ENCODE peak calls at places on chromosome 14, in six cellular contexts. B, R, N, A, C and L are unnamed samples. For H3K4me1, the result is how much of the 10 kb centered on the place peaks cover.

GRCh38 chr14:103401223-103402214 is 16.3 kb downstream of the MARK3 start:
- DNase-seq in A (no peak), R (no peak), B (no peak), N (no peak), C (no peak), L (no peak)

GRCh38 chr14:91388551-91388975 is 29.1 kb downstream of the CCDC88C start:
- DNase-seq in R (no peak), C (peak), N (no peak), B (no peak), A (no peak), L (no peak)

GRCh38 chr14:82067221-82067620 is 533.6 kb upstream of the SEL1L start:
- DNase-seq in C (no peak), A (no peak), B (no peak), N (no peak), R (no peak), L (no peak)

GRCh38 chr14:96584199-96584906 is 82.2 kb downstream of the PAPOLA start:
- DNase-seq in N (no peak), A (peak), R (no peak), C (peak), B (peak), L (no peak)

GRCh38 chr14:71231521-71232393 is 324.5 kb downstream of the PCNX1 start:
- DNase-seq in A (no peak), R (no peak), C (no peak), N (no peak), B (no peak), L (no peak)

GRCh38 chr14:33848706-33849454 is 102.0 kb downstream of the EGLN3 start:
- DNase-seq in B (peak), A (peak), C (no peak), R (peak), N (no peak), L (peak)

GRCh38 chr14:98512501-98513251 is 759.3 kb downstream of the BCL11B start:
- DNase-seq in C (peak), A (no peak), R (no peak), N (no peak), B (no peak), L (no peak)

GRCh38 chr14:35261774-35262173 is 30.4 kb upstream of the PSMA6 start:
- DNase-seq in R (no peak), N (no peak), C (no peak), B (no peak), A (no peak), L (no peak)

GRCh38 chr14:69052181-69052601 is 73.1 kb upstream of the ACTN1 start:
- DNase-seq in A (no peak), B (no peak), R (no peak), C (no peak), N (no peak), L (no peak)

GRCh38 chr14:90539996-90540395 is 143.2 kb downstream of the CALM1 start:
- DNase-seq in C (no peak), A (no peak), B (no peak), N (no peak), R (no peak), L (no peak)

GRCh38 chr14:91173221-91173670 is 59.4 kb downstream of the DGLUCY start:
- DNase-seq in C (peak), A (peak), R (peak), B (peak), N (peak), L (no peak)

GRCh38 chr14:50534998-50535397 is 2.6 kb upstream of the MAP4K5 start:
- DNase-seq in N (no peak), C (no peak), R (no peak), A (no peak), B (no peak), L (no peak)

GRCh38 chr14:68405959-68406358 is 386.9 kb downstream of the ZFP36L1 start:
- DNase-seq in R (no peak), B (no peak), N (no peak), C (no peak), A (no peak), L (no peak)

GRCh38 chr14:84490081-84490480 is 1039.9 kb upstream of the FLRT2 start:
- DNase-seq in N (no peak), A (no peak), R (no peak), C (no peak), B (no peak), L (no peak)

GRCh38 chr14:30440986-30441385 is 118.0 kb upstream of the G2E3 start:
- DNase-seq in N (no peak), C (no peak), R (no peak), B (no peak), A (no peak), L (no peak)

GRCh38 chr14:90698379-90698869 is 117.8 kb downstream of the TTC7B start:
- DNase-seq in R (peak), A (no peak), C (no peak), B (no peak), N (no peak), L (no peak)

GRCh38 chr14:71290301-71290700 is 383.0 kb downstream of the PCNX1 start:
- DNase-seq in R (no peak), A (no peak), B (no peak), N (no peak), C (no peak), L (no peak)

GRCh38 chr14:90184571-90185266 is 71.6 kb upstream of the PSMC1 start:
- DNase-seq in A (no peak), C (no peak), N (no peak), B (no peak), R (no peak), L (no peak)

GRCh38 chr14:21036746-21037145 is 2.1 kb upstream of the RNASE13 start:
- DNase-seq in N (no peak), C (no peak), B (no peak), R (no peak), A (no peak), L (no peak)

GRCh38 chr14:57464013-57464730 is 29.5 kb downstream of the CCDC198 start:
- DNase-seq in B (no peak), R (no peak), A (no peak), C (no peak), N (no peak), L (no peak)

GRCh38 chr14:101116486-101117130 is 213.1 kb upstream of the RTL1 start:
- DNase-seq in N (no peak), A (no peak), R (no peak), C (no peak), B (peak), L (peak)

GRCh38 chr14:89378119-89378518 is 38.9 kb downstream of the FOXN3 start:
- DNase-seq in N (no peak), C (no peak), A (no peak), B (no peak), R (no peak), L (no peak)

GRCh38 chr14:91311284-91311662 is 66.8 kb upstream of the GPR68 start:
- DNase-seq in C (peak), B (no peak), N (no peak), A (no peak), R (no peak), L (no peak)

GRCh38 chr14:65502676-65503124 is 90.2 kb downstream of the FUT8 start:
- DNase-seq in B (no peak), C (no peak), N (no peak), A (no peak), R (no peak), L (no peak)

GRCh38 chr14:21268612-21269251 is 510 bp downstream of the HNRNPC start:
- DNase-seq in R (no peak), C (peak), N (no peak), B (no peak), A (peak), L (no peak)

GRCh38 chr14:57492859-57493258 is 798 bp downstream of the CCDC198 start:
- DNase-seq in C (no peak), N (no peak), R (no peak), A (no peak), B (no peak), L (no peak)

GRCh38 chr14:95885866-95886265 is 9.2 kb downstream of the TUNAR start:
- DNase-seq in B (no peak), R (no peak), A (no peak), N (no peak), C (no peak), L (no peak)

GRCh38 chr14:105010891-105011291 is 10.0 kb downstream of the CDCA4 start:
- DNase-seq in B (no peak), N (no peak), A (no peak), C (no peak), R (peak), L (no peak)

GRCh38 chr14:48805315-48805714 is 780.9 kb downstream of the RPS29 start:
- DNase-seq in R (no peak), B (no peak), A (peak), C (no peak), N (no peak), L (no peak)

GRCh38 chr14:102187583-102188001 is 47.9 kb downstream of the WDR20 start:
- DNase-seq in N (no peak), B (no peak), C (no peak), R (no peak), A (no peak), L (no peak)

GRCh38 chr14:65277027-65277426 is 135.5 kb upstream of the FUT8 start:
- DNase-seq in R (no peak), B (no peak), N (no peak), A (no peak), C (no peak), L (no peak)

GRCh38 chr14:47149326-47149725 is 497.7 kb upstream of the RPL10L start:
- DNase-seq in R (no peak), A (no peak), N (no peak), B (no peak), C (no peak), L (no peak)

GRCh38 chr14:66056926-66057552 is 429.1 kb upstream of the CCDC196 start:
- DNase-seq in B (no peak), N (no peak), C (no peak), A (no peak), R (no peak), L (no peak)

GRCh38 chr14:66662374-66662773 is 154.4 kb downstream of the GPHN start:
- DNase-seq in N (no peak), B (no peak), C (no peak), R (no peak), A (peak), L (no peak)

GRCh38 chr14:95518045-95518751 is 1.7 kb upstream of the SYNE3 start:
- DNase-seq in B (no peak), C (no peak), A (no peak), R (no peak), N (no peak), L (no peak)

GRCh38 chr14:99519931-99520421 is 38.8 kb downstream of the CCNK start:
- DNase-seq in R (peak), N (no peak), A (no peak), B (no peak), C (no peak), L (no peak)

GRCh38 chr14:99517643-99518381 is 36.6 kb downstream of the CCNK start:
- DNase-seq in R (peak), C (no peak), N (no peak), A (no peak), B (no peak), L (no peak)

GRCh38 chr14:99518441-99519346 is 37.5 kb downstream of the CCNK start:
- DNase-seq in N (peak), R (peak), C (peak), A (peak), B (peak), L (peak)

GRCh38 chr14:99520571-99521081 is 39.4 kb downstream of the CCNK start:
- DNase-seq in N (no peak), C (no peak), A (no peak), R (no peak), B (no peak), L (no peak)

DNA sequence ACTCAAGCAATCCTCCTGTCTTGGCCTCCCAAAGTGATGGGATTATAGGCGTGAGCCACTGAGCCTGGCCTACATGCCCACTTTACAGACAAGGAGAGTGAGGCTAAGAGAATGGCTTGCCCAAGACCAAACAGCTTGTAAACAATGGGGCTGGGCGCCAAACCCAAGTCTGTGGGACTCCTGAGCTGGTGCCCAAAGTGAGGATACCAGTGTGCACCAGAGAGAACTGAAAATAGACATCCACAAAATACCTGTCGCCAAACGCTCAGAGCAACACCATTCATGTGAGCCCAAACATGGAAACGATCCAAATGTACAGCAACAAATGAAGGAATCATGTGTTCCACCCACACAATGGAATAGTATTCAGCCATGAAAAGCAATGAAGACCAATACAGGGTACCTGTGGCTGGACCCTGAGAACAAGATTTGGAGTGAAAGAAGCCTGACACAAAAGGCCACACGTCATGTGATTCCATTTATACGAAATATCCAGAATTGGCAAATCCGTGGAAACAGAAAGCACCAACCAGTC is 38.2 kb downstream of the CCNK start:
- DNase-seq in C (no peak), B (no peak), N (no peak), R (peak), A (no peak), L (no peak)
- H3K4me1 ChIP-seq in C (under half), B (under half), N (under half), R (under half), A (under half), L (under half)

GRCh38 chr14:86217523-86217922 is 687.6 kb downstream of the FLRT2 start:
- DNase-seq in R (no peak), A (no peak), N (no peak), C (no peak), B (no peak), L (no peak)

GRCh38 chr14:86221000-86221399 is 691.1 kb downstream of the FLRT2 start:
- DNase-seq in R (no peak), C (no peak), N (no peak), B (no peak), A (peak), L (no peak)

DNA sequence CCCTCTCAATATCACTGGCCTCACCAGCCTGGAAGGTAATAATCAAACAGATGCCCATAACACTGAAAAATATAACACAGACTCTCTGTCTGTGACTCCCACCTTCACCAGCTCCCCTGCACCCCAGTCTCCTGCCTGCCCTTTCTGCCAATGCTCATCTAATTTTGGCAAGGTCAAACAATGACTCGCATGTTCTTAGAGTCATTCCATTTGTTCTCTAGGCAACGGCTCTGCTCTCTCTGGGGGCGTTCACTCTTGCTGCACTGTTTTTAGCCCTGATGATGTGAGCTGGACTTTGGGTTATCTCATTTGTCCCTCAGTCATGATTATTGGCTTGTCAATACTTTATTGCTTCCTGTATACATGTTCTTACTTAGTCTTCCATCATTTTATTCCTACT is 691.8 kb downstream of the FLRT2 start:
- DNase-seq in R (no peak), N (no peak), A (no peak), C (no peak), B (no peak), L (no peak)
- H3K4me3 ChIP-seq in R (no peak), N (no peak), A (no peak), C (no peak), B (no peak), L (no peak)

DNA sequence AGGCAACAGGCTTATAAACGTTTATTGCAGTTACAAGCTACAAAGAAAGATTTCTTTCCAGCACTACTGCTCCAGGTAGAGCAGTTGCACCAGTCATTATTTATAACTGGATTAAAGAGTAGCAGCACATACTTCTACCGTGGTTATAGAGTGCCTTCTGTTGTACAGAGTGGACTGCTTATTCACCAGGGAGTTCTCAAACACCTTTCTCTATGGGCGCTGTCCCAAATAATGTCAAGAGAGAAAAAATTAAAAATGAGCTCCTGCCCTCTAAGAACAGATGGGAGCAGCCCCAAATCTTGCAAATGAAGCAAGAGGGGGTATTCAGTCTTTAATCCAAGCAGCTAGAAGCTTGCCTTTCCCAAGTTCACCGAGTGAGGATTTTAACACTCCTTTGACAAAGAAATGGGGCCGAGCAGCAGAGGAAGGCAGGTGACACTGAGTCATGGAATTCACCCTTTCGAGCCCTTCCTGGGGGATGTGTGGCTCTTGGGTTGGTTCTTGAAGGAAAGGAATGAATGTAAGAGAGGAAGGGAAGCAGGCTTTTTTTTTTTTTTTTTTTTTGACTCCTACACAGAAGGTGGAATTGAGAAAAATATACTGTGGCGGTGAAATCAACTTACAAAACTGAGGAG is 181.2 kb downstream of the PRKCH start:
- DNase-seq in C (no peak), B (no peak), N (no peak), R (no peak), A (no peak), L (no peak)
- H3K4me1 ChIP-seq in C (half or more), B (under half), N (under half), R (under half), A (under half), L (under half)

DNA sequence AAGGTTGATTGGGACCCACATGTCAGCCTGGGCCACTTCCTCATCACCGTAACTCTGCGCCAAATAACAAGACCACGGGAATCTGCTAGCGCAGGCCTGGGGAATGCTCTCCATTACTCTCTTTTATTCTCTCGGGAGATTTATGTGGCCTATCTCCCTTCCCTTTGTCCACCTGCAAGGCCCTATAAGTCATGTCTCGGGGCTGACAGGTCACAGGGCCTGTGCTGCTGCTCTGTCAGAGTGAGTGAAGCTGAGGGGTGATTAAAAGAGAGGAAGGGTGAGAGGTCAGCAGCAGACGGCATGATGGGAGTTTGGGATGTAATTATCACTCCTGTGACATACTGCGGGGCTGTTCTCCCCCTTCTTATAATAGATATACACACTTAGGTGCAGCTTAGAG is 26.2 kb upstream of the GPATCH2L start:
- DNase-seq in N (no peak), A (no peak), B (no peak), C (no peak), R (no peak), L (no peak)
- H3K4me3 ChIP-seq in N (no peak), A (no peak), B (no peak), C (no peak), R (no peak), L (no peak)

DNA sequence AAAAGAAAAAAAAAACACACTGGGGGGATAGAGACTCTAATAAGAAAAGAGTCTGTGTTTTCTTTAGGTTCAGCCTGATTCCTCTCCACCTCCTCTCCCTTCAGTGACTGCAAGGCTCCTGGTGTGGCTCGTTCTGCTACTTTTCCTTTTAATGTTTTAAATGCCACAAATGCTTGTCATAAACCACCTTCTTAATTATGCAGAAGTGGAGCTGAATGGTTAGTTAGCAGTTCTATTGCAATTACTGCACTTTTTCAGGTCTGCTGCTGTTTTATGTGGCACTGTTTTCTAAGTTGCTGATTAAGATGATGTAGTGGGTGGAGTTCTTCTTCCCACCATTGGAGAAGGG is 878.1 kb downstream of the DIO2 start:
- DNase-seq in B (no peak), R (no peak), N (no peak), A (no peak), C (no peak), L (no peak)
- H3K4me1 ChIP-seq in B (under half), R (under half), N (under half), A (under half), C (under half), L (under half)

DNA sequence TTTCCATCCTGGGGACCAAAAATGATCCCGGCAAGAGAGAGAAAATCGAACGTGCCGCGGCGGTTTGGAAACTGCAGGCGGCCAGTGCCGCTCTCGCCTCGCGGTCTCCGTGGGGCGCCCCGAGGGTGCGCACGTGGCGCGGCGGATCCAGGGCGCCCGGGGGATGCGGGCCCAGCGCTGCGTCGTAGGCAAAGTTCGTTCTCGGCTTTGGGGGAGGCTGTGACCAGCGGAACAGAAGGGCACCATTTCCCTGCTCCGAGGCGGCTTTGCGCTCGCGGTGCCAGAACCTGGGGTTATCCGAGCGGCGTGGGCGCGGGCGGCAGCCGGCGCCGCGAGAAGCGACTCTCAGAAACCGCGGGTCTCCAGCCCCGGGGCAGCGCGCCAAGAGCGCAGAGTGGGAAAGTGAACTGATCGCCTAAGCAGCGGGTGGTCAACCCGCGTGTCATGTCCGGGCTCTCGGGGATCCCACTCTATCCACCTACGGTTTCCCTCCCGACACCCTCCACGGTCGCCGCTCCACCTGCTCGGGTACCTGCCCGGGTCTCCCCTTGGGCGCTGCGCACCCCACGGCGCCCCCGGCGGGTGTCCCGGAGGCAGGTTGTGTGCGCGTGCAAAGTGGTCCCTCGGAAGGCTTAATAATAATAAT is 1.1 kb downstream of the ESRRB start:
- DNase-seq in A (no peak), R (no peak), N (no peak), B (no peak), C (no peak), L (no peak)
- H3K4me3 ChIP-seq in A (peak), R (no peak), N (peak), B (no peak), C (no peak), L (peak)

DNA sequence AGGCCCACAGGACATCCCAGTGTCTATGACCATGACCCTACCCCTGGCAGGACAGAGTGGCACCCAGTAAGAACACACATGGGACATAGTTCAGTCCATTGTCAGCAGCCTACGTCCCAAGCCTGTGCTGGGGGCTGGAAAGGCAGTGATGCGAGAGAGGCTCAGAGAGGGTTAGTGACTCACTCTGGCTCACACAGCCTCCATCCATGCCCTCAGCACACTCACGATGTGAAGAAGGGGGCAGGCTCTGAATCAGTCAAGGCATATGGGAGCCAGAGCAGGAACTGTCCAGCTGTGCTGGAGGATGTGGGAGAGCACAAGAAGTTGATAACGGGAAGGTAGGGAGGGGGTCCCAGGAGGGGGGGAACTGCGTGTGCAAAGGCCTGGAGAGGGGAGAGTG is 77.5 kb downstream of the LGMN start:
- DNase-seq in R (no peak), B (no peak), C (no peak), N (no peak), A (no peak), L (no peak)
- H3K4me1 ChIP-seq in R (under half), B (under half), C (half or more), N (under half), A (under half), L (under half)